ENCODE peak calls at places on chromosomes 4 and X, in five cellular contexts. A, V, S, L and T are unnamed samples.

GRCh38 chr4:140308366-140309123 is 64.9 kb upstream of the SCOC start:
- DNase-seq in A (peak), S (peak), V (peak), L (peak), T (peak)

GRCh38 chr4:78532046-78532445 is 19.5 kb upstream of the ANXA3 start:
- DNase-seq in S (no peak), L (no peak), A (no peak), V (no peak), T (no peak)

GRCh38 chr4:18314731-18315130 is 293.2 kb upstream of the LCORL start:
- DNase-seq in V (no peak), L (no peak), S (no peak), A (no peak), T (no peak)

GRCh38 chrX:102129473-102129872 is 4.0 kb downstream of the TCEAL2 start:
- DNase-seq in A (no peak), V (no peak), S (no peak), L (no peak), T (peak)

GRCh38 chr4:185902654-185903053 is 90.7 kb upstream of the SORBS2 start:
- DNase-seq in S (no peak), V (no peak), L (no peak), A (peak), T (no peak)

GRCh38 chrX:45621356-45622041 is 420.8 kb upstream of the DIPK2B start:
- DNase-seq in V (no peak), L (no peak), S (no peak), A (no peak), T (peak)

GRCh38 chr4:77177196-77177595 is 20.2 kb downstream of the CCNG2 start:
- DNase-seq in A (no peak), L (no peak), V (no peak), S (no peak), T (peak)

GRCh38 chr4:141309864-141310263 is 89.2 kb downstream of the ZNF330 start:
- DNase-seq in V (no peak), S (no peak), L (no peak), A (no peak), T (no peak)

GRCh38 chr4:176563591-176563990 is 229.1 kb downstream of the VEGFC start:
- DNase-seq in A (no peak), V (no peak), S (no peak), L (no peak), T (peak)

GRCh38 chr4:57605374-57605773 is 495.2 kb upstream of the IGFBP7 start:
- DNase-seq in A (no peak), S (no peak), L (no peak), V (no peak), T (no peak)

DNA sequence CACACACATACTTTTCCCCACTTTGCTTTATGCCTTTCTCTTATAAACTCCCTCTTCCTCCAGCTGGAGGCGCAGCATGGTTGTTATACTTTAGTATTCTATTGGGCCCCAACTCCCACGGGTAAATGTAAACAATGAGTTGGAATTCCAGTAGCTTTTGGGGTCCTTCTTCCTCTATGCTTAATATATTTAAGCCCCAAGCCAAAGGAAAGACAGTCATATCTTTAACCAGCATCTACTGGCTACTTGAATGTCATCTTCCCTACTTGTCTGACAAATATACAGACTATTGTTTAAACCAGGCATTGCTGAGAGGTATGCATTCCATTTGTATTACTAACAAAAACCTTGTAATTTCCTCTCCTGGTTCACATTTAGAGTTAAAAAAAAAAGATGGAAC is 72.9 kb downstream of the WDR19 start:
- DNase-seq in A (no peak), V (no peak), S (no peak), L (no peak), T (peak)
- TF ChIP-seq CTCF in A (no peak), V (no peak), S (no peak), L (no peak), T (peak)

GRCh38 chr4:59553739-59554126 is 1646.4 kb upstream of the ADGRL3 start:
- DNase-seq in S (no peak), V (no peak), L (no peak), A (no peak), T (peak)

GRCh38 chr4:59553063-59553738 is 1646.9 kb upstream of the ADGRL3 start:
- DNase-seq in S (no peak), V (no peak), L (no peak), A (no peak), T (peak)
- H3K4me3 ChIP-seq in S (no peak), V (no peak), L (no peak), A (no peak), T (peak)

GRCh38 chrX:135328421-135329005 is 19.2 kb downstream of the ETDC start:
- DNase-seq in V (no peak), A (no peak), L (no peak), S (no peak), T (no peak)

GRCh38 chrX:135324463-135324862 is 15.2 kb downstream of the ETDC start:
- DNase-seq in S (no peak), A (no peak), V (no peak), L (no peak), T (no peak)

GRCh38 chrX:135331525-135331924 is 22.2 kb downstream of the ETDC start:
- DNase-seq in S (no peak), A (no peak), L (no peak), V (no peak), T (no peak)

GRCh38 chrX:135330709-135331108 is 21.4 kb downstream of the ETDC start:
- DNase-seq in A (no peak), L (no peak), V (no peak), S (no peak), T (no peak)

GRCh38 chrX:135327299-135327698 is 18.0 kb downstream of the ETDC start:
- DNase-seq in L (no peak), V (no peak), S (no peak), A (no peak), T (peak)
- TF ChIP-seq CTCF in L (no peak), V (no peak), S (no peak), A (no peak), T (no peak)

DNA sequence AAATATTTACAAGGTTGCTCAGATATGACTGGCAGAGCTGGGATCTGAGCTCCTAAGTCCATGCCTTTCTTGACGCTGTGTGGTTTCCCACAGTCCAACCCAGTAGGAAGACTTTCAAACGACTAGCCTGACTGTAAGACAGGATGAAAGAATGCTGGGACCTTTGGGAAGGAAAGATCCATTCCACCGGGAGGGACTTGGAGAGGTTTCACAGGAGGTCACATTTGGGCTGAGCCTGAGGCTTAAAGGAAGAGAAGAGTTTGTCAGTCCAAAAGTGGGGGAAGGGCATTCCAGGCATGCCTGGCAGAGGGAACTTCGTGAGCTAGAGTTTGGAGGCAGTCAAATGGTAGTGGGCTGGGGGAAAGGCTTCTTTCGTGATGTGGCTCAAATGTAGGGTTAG is 1.5 kb downstream of the STARD8 start:
- DNase-seq in L (no peak), A (no peak), V (no peak), S (no peak), T (no peak)
- H3K4me3 ChIP-seq in L (no peak), A (no peak), V (no peak), S (no peak), T (no peak)